ENCODE peak calls at places on chromosome 6, in four cellular contexts. One of them, this sample, is unnamed.

GRCh38 chr6:109834131-109834530 is 143.0 kb downstream of the FIG4 start:
- DNase-seq in mucosa of gallbladder: no peak
- DNase-seq in uterus: no peak
- DNase-seq in GM23338: no peak
- DNase-seq in this sample: no peak

GRCh38 chr6:80022803-80023202 is 18.4 kb downstream of the TTK start:
- DNase-seq in mucosa of gallbladder: no peak
- DNase-seq in uterus: no peak
- DNase-seq in GM23338: no peak
- DNase-seq in this sample: peak

GRCh38 chr6:42276008-42276890 is 58.6 kb upstream of the MRPS10 start:
- DNase-seq in mucosa of gallbladder: peak
- DNase-seq in uterus: peak
- DNase-seq in GM23338: no peak
- DNase-seq in this sample: no peak

GRCh38 chr6:125812394-125813231 is 21.9 kb downstream of the NCOA7 start:
- DNase-seq in mucosa of gallbladder: peak
- DNase-seq in uterus: no peak
- DNase-seq in GM23338: no peak
- DNase-seq in this sample: peak

GRCh38 chr6:167153523-167153959 is 4.2 kb downstream of the GPR31 start:
- DNase-seq in mucosa of gallbladder: no peak
- DNase-seq in uterus: no peak
- DNase-seq in GM23338: no peak
- DNase-seq in this sample: peak

GRCh38 chr6:157380458-157380778 is 572 bp upstream of the ZDHHC14 start:
- DNase-seq in mucosa of gallbladder: no peak
- DNase-seq in uterus: no peak
- DNase-seq in GM23338: peak
- DNase-seq in this sample: no peak

GRCh38 chr6:128605961-128606360 is 85.6 kb upstream of the PTPRK start:
- DNase-seq in mucosa of gallbladder: no peak
- DNase-seq in uterus: no peak
- DNase-seq in GM23338: no peak
- DNase-seq in this sample: peak

GRCh38 chr6:147201885-147202515 is 2.2 kb upstream of the STXBP5 start:
- DNase-seq in mucosa of gallbladder: no peak
- DNase-seq in uterus: peak
- DNase-seq in GM23338: peak
- DNase-seq in this sample: peak

GRCh38 chr6:14520029-14520428 is 402.5 kb downstream of the CD83 start:
- DNase-seq in mucosa of gallbladder: no peak
- DNase-seq in uterus: no peak
- DNase-seq in GM23338: no peak
- DNase-seq in this sample: no peak

This sample was measured in MCF 10A.